ENCODE peak calls at places on chromosomes 16 and 17, in six cellular contexts. Y is dorsolateral prefrontal cortex, V is AG04450, Q is fibroblast of pulmonary artery, K is fibroblast of lung, W is lung. T is an unnamed sample.

GRCh38 chr17:358491-359133 is 6.0 kb upstream of the RPH3AL start:
- DNase-seq in Y (no peak), V (no peak), Q (no peak), K (no peak), W (no peak), T (no peak)

GRCh38 chr16:84614075-84614474 is 3.8 kb downstream of the COTL1 start:
- DNase-seq in Y (no peak), V (no peak), Q (peak), K (no peak), W (no peak), T (no peak)

GRCh38 chr16:69057400-69058378 is 47.8 kb upstream of the HAS3 start:
- DNase-seq in Y (no peak), V (no peak), Q (peak), K (peak), W (no peak), T (no peak)

GRCh38 chr17:59897090-59897489 is 4.2 kb downstream of the RPS6KB1 start:
- DNase-seq in Y (no peak), V (no peak), Q (no peak), K (peak), W (no peak), T (no peak)

GRCh38 chr16:29641561-29641960 is 21.5 kb upstream of the SPN start:
- DNase-seq in Y (no peak), V (no peak), Q (no peak), K (peak), W (no peak), T (no peak)

GRCh38 chr17:17781591-17782424 is 55.0 kb downstream of the SREBF1 start:
- DNase-seq in Y (peak), V (no peak), Q (peak), K (peak), W (peak), T (no peak)

GRCh38 chr17:18191071-18191667 is 7.5 kb downstream of the ALKBH5 start:
- DNase-seq in Y (no peak), V (no peak), Q (peak), K (peak), W (peak), T (no peak)

GRCh38 chr17:16068323-16068722 is 68.7 kb downstream of the TTC19 start:
- DNase-seq in Y (no peak), V (no peak), Q (peak), K (peak), W (no peak), T (no peak)

GRCh38 chr17:81931189-81931556 is 3.6 kb upstream of the MAFG start:
- DNase-seq in Y (no peak), V (no peak), Q (no peak), K (no peak), W (no peak), T (no peak)

GRCh38 chr16:86498155-86498651 is 12.1 kb upstream of the FOXF1 start:
- DNase-seq in Y (no peak), V (no peak), Q (no peak), K (peak), W (no peak), T (no peak)

GRCh38 chr17:57295526-57296023 is 39.3 kb downstream of the MSI2 start:
- DNase-seq in Y (no peak), V (peak), Q (peak), K (peak), W (no peak), T (no peak)

GRCh38 chr17:42286411-42287295 is 1.6 kb upstream of the STAT5A start:
- DNase-seq in Y (no peak), V (no peak), Q (no peak), K (no peak), W (no peak), T (no peak)

GRCh38 chr17:77857613-77858012 is 100.9 kb upstream of the TNRC6C start:
- DNase-seq in Y (no peak), V (no peak), Q (no peak), K (no peak), W (no peak), T (no peak)

GRCh38 chr17:37131064-37131463 is 182.3 kb downstream of the AATF start:
- DNase-seq in Y (no peak), V (no peak), Q (peak), K (peak), W (no peak), T (peak)

GRCh38 chr17:43176119-43176570 is 5.1 kb downstream of the NBR1 start:
- DNase-seq in Y (no peak), V (no peak), Q (no peak), K (no peak), W (no peak), T (no peak)

GRCh38 chr16:398551-399277 is 1.7 kb downstream of the NME4 start:
- DNase-seq in Y (no peak), V (no peak), Q (no peak), K (no peak), W (no peak), T (no peak)

GRCh38 chr16:11679250-11679649 is 11.0 kb downstream of the SNN start:
- DNase-seq in Y (peak), V (no peak), Q (no peak), K (no peak), W (no peak), T (no peak)

GRCh38 chr16:85550422-85551318 is 62.5 kb upstream of the GSE1 start:
- DNase-seq in Y (no peak), V (no peak), Q (no peak), K (no peak), W (no peak), T (no peak)

GRCh38 chr17:14864127-14864526 is 401.0 kb downstream of the PMP22 start:
- DNase-seq in Y (no peak), V (no peak), Q (no peak), K (no peak), W (no peak), T (no peak)

GRCh38 chr17:40473573-40474365 is 27.7 kb downstream of the TNS4 start:
- DNase-seq in Y (no peak), V (no peak), Q (no peak), K (no peak), W (no peak), T (no peak)

DNA sequence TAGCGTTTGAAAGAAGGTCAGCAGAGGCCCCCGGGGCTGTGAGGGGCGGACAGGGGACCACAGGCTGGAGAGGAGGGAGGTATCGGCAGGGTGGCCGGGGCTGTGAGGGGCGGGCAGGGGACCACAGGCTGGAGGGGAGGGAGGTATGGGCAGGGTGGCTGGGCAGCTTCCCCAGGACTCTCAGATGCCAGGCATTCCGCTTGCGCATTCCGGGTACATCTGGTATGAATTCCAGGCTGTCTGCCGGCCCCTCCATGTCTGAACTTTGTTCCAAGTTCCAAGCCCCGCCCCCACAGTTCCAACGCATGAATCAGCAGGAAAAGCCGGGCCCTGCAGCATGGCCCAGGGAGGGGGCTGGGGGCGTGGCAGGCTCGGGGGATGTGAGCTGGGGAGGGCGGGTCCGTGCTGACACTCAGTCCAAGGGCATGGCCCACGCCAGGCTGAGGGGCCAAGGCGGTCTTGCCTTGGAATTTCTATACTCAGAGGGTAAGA is 4.4 kb upstream of the TLCD2 start:
- DNase-seq in Y (no peak), V (peak), Q (peak), K (peak), W (peak), T (peak)
- H3K4me3 ChIP-seq in Y (peak), V (peak), Q (peak), K (peak), W (peak), T (peak)

DNA sequence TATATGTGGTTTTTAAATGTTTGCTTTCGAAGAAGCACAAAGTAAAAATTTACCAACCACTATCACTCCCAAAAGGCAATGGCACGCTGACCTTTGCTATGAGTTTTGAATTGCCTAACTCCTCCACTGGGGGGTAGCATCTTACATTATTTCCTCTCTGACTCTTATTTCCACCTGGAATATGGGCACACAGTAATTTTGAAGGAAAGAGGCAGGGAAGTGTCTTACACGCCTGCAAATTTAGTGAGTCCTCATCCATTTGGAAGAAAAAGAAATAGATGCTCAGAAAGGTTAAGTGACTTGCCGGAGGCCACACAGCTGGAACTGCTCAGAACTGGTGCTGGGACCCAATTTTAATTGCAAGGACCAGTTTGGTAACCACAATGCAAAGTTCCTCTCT is 29.9 kb upstream of the IRX6 start:
- DNase-seq in Y (no peak), V (no peak), Q (no peak), K (no peak), W (no peak), T (no peak)
- TF ChIP-seq CTCF in Y (no peak), V (no peak), Q (no peak), K (no peak), W (no peak), T (peak)

DNA sequence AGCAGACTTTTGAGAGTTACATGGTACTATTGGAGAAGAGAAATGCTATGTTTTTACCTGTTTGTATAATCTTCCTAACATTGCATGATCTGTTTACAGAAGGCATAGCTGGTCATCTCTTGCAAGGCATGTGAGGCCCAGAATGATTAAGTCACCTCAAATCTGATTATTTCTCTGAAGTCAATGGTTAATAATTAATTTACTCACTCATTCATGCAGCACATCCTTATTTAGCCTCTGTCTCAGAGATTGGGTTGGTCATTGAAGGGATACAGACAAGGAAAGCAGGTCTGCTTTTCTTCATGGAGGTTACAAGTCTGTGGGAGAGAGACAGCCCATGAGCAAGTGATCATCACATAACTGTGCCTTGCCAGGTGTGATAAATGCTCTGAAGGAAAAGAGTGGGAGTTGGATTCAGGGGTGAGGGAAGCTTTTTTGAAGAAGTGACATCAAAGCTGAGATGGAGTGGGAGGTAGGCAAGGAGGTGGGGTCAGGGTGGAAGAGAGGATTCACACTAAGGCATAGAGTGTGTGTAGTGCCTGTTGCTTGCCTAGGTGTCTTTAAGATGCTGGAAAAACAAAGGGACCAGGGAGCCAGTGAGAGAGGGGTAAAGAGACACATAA is 16.3 kb upstream of the RBFOX1 start:
- DNase-seq in Y (no peak), V (no peak), Q (no peak), K (no peak), W (no peak), T (no peak)
- H3K4me3 ChIP-seq in Y (no peak), V (no peak), Q (no peak), K (no peak), W (no peak), T (no peak)

DNA sequence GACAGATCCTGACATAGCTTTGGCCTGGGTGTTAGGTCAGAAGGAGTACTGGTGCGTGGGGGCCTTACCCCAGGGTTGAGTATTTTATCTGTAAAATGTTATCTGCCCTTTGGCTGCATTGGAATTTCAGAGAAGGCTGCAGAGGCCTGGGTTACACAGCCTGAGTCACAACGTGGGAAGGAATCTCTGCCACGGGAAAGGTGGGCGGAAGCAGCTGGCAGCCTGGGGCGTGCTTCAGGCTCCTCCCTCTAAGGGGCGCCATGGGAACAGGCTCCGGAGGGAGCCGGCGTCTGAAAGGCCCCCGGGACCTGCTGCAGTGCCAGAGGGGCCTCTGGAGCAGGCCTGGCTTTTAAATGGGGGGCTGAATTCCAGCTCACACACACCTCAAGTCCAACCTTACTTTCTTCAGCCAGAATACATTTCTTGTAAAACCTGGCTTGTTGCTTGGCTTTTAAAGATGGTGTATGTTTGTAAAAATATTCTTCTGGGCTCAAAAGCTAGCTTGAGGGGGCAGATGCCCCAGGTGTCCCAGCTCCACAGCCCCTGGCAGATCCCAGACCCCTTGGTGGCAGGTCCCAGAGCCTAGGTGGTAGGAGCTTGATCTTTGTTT is 142.2 kb downstream of the RAB11FIP4 start:
- DNase-seq in Y (no peak), V (peak), Q (peak), K (peak), W (no peak), T (peak)
- TF ChIP-seq CTCF in Y (peak), V (peak), Q (peak), K (peak), W (no peak), T (peak)

GRCh38 chr16:4746991-4747574 is 12.7 kb downstream of the DNAAF8 start:
- DNase-seq in Y (no peak), V (no peak), Q (peak), K (peak), W (no peak), T (no peak)

GRCh38 chr16:4746215-4746614 is 11.9 kb downstream of the DNAAF8 start:
- DNase-seq in Y (no peak), V (no peak), Q (no peak), K (no peak), W (no peak), T (no peak)

GRCh38 chr16:4747906-4748681 is 13.8 kb downstream of the DNAAF8 start:
- DNase-seq in Y (no peak), V (no peak), Q (no peak), K (no peak), W (no peak), T (no peak)

GRCh38 chr16:4744758-4745569 is 10.6 kb downstream of the DNAAF8 start:
- DNase-seq in Y (no peak), V (no peak), Q (no peak), K (no peak), W (no peak), T (no peak)

GRCh38 chr16:4743217-4743897 is 9.0 kb downstream of the DNAAF8 start:
- DNase-seq in Y (no peak), V (no peak), Q (no peak), K (no peak), W (no peak), T (no peak)
- H3K4me3 ChIP-seq in Y (no peak), V (no peak), Q (no peak), K (no peak), W (no peak), T (no peak)

GRCh38 chr16:57994778-57995177 is 5.7 kb downstream of the ZNF319 start:
- DNase-seq in Y (no peak), V (no peak), Q (peak), K (peak), W (peak), T (no peak)
- TF ChIP-seq CTCF in Y (peak), V (peak), Q (peak), K (peak), W (no peak), T (peak)

DNA sequence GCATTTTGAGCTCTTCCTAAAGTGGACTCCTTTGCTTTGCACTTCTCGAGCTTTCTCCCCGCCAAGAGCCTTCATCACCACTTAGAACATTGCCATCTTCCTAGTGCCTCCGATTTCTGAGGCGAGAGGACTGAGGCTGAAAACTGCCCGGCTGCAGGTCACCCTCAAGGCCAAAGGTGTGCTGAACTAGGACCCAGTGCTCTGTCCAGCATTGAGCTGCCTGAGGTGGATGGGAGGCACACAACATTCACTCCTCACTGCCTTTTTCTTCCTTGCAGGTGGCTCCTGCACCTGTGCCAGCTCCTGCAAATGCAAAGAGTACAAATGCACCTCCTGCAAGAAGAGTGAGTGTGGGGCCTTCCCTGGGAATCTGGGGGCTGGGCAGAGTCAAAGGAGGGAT is 5.4 kb downstream of the MT1A start:
- DNase-seq in Y (no peak), V (no peak), Q (no peak), K (no peak), W (no peak), T (no peak)
- H3K4me3 ChIP-seq in Y (no peak), V (no peak), Q (no peak), K (no peak), W (no peak), T (no peak)

GRCh38 chr16:3327514-3327913 is 22.2 kb downstream of the ZNF75A start:
- DNase-seq in Y (no peak), V (no peak), Q (no peak), K (no peak), W (no peak), T (no peak)

GRCh38 chr16:3317315-3317999 is 12.2 kb downstream of the ZNF75A start:
- DNase-seq in Y (no peak), V (no peak), Q (peak), K (peak), W (no peak), T (no peak)

GRCh38 chr16:3321802-3322201 is 16.5 kb downstream of the ZNF75A start:
- DNase-seq in Y (no peak), V (no peak), Q (no peak), K (no peak), W (no peak), T (no peak)
- TF ChIP-seq CTCF in Y (no peak), V (no peak), Q (no peak), K (no peak), W (no peak), T (no peak)

DNA sequence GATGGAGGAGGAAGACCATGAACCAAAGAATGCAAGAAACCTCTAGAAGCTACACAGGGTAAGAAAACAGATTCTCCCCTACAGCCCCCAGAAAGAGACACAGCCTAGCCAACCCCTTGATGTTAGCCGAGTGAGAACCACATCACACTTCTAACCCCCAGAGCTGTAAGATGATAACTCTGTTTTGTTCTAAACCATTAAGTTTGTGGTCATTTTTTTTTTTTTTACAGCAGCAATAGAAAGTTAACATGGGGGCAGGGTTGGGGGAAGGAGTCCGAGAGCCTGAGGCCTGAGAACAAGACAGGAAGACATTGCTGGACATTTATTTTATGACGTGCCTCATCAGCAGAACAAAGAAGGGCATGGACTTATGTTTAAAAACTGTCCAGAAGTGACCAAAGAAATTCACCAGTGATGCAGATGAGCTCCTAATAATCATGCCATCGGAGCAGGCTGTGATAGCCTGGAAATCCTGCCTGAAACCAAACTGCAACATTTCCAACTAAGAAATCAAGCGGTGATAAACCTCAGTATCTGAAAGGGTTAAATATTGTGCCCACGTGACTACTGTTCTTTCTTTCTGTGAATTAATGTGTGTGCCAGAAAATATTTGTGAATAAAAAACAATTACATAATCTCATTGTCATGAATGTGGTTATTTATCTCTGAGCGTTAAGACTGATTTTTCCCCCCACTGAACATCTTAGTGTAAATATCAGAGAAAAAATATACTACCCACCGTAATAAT is 1.1 kb downstream of the ABCA9 start:
- DNase-seq in Y (no peak), V (no peak), Q (peak), K (no peak), W (no peak), T (no peak)
- H3K4me3 ChIP-seq in Y (peak), V (no peak), Q (peak), K (peak), W (no peak), T (no peak)

DNA sequence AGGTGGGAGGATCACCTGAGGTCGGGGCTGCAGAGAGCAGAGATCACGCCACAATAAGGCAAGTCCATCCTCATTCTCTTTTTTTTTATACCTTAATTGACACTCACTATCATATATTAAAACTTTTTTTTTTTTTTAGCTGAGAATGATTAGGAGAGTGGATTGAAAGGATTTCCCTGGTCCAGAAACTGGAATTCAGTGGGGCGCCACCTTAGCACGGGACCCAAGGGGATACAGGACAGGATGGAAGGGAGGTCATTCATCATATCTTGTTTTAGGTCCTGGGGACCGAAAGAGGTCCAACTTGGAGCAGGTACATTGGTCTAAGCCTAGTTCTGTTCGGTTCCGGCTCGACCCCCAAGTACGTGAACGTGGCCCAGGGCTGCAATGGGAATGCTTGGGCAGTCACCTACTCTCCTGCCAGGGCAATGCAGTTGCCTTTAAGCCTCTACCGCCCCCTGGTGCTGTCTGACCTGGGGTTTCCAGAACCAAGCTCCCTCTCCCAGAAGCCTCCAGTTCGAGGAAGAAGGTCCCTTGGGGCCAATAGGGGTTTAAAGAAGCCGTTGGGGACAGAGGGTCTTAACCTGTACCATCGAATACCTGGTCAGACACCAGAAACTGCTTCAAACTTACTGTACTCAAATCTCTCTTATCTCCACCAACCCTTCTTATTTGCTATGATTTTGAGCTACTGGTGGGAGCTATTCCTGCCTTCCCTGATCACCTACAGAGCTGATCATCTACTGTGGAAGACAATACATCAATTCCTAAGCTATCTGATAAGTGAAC is 19.9 kb upstream of the GPATCH8 start:
- DNase-seq in Y (no peak), V (no peak), Q (peak), K (peak), W (peak), T (no peak)
- TF ChIP-seq CTCF in Y (peak), V (peak), Q (peak), K (peak), W (peak), T (peak)

T was measured in HFF-Myc.